ENCODE peak calls at places on chromosomes 16 and 17, in four cellular contexts. M, F, Q and Z are unnamed samples.

GRCh38 chr16:46649571-46649970 is 28.4 kb upstream of the SHCBP1 start:
- DNase-seq in M (no peak), F (peak; percentile 90), Q (no peak), Z (no peak)

GRCh38 chr17:39935896-39936295 is 8.4 kb downstream of the LRRC3C start:
- DNase-seq in M (no peak), F (no peak), Q (no peak), Z (no peak)

GRCh38 chr16:4780235-4780634 is 7.9 kb downstream of the SEPTIN12 start:
- DNase-seq in M (no peak), F (no peak), Q (no peak), Z (no peak)

GRCh38 chr16:87368029-87368765 is 15.4 kb downstream of the FBXO31 start:
- DNase-seq in M (no peak), F (peak; percentile 43), Q (no peak), Z (no peak)

GRCh38 chr16:57707331-57707730 is 12.7 kb downstream of the DRC7 start:
- DNase-seq in M (no peak), F (peak; percentile 49), Q (no peak), Z (no peak)

GRCh38 chr16:68257906-68258800 is 6.2 kb upstream of the SLC7A6 start:
- DNase-seq in M (no peak), F (peak; percentile 83), Q (no peak), Z (no peak)

GRCh38 chr17:82287849-82288601 is 14.5 kb upstream of the CSNK1D start:
- DNase-seq in M (no peak), F (no peak), Q (no peak), Z (no peak)

GRCh38 chr16:83473109-83473508 is 334.7 kb upstream of the HSBP1 start:
- DNase-seq in M (no peak), F (no peak), Q (no peak), Z (no peak)

GRCh38 chr16:54135361-54136275 is 151.0 kb downstream of the IRX3 start:
- DNase-seq in M (peak; percentile 64), F (no peak), Q (no peak), Z (no peak)

GRCh38 chr16:55184052-55184451 is 140.0 kb upstream of the IRX6 start:
- DNase-seq in M (no peak), F (no peak), Q (no peak), Z (no peak)

GRCh38 chr17:47324224-47325020 is 667 bp downstream of the EFCAB13 start:
- DNase-seq in M (no peak), F (peak; percentile 82), Q (peak; percentile 58), Z (peak; percentile 6)

GRCh38 chr17:48002208-48002919 is 31.5 kb downstream of the CDK5RAP3 start:
- DNase-seq in M (peak; percentile 45), F (no peak), Q (no peak), Z (no peak)

GRCh38 chr17:27570578-27570914 is 60.4 kb upstream of the LGALS9 start:
- DNase-seq in M (no peak), F (no peak), Q (no peak), Z (no peak)

GRCh38 chr17:81037026-81037782 is 2.3 kb downstream of the BAIAP2 start:
- DNase-seq in M (no peak), F (no peak), Q (no peak), Z (no peak)

GRCh38 chr16:47506800-47507199 is 45.7 kb downstream of the PHKB start:
- DNase-seq in M (no peak), F (no peak), Q (no peak), Z (no peak)